ENCODE peak calls at places on chromosome 3, in seven cellular contexts. One of them, this sample, is unnamed.
A peak's percentile ranks its signal among the peaks of the same experiment; 100 is the strongest.

GRCh38 chr3:54121404-54122045 is 827 bp upstream of the CACNA2D3 start:
- DNase-seq in Peyer's patch: no peak
- DNase-seq in pancreas: peak; percentile 20
- DNase-seq in heart right ventricle: no peak
- DNase-seq in ELR: no peak
- DNase-seq in esophagus muscularis mucosa: peak; percentile 83
- DNase-seq in natural killer cell treated with Interleukin-12 subunit alpha and Interleukin-12 subunit beta and Interleukin-15 and Interleukin-18, amount 100 ng/mL, for 72 hours: no peak
- DNase-seq in this sample: no peak

GRCh38 chr3:55639143-55639542 is 152.0 kb upstream of the WNT5A start:
- DNase-seq in pancreas: no peak
- DNase-seq in ELR: no peak
- DNase-seq in Peyer's patch: no peak
- DNase-seq in natural killer cell treated with Interleukin-12 subunit alpha and Interleukin-12 subunit beta and Interleukin-15 and Interleukin-18, amount 100 ng/mL, for 72 hours: no peak
- DNase-seq in heart right ventricle: no peak
- DNase-seq in esophagus muscularis mucosa: no peak
- DNase-seq in this sample: no peak

GRCh38 chr3:46646700-46647099 is 34.4 kb downstream of the FAM240A start:
- DNase-seq in natural killer cell treated with Interleukin-12 subunit alpha and Interleukin-12 subunit beta and Interleukin-15 and Interleukin-18, amount 100 ng/mL, for 72 hours: no peak
- DNase-seq in pancreas: no peak
- DNase-seq in esophagus muscularis mucosa: no peak
- DNase-seq in ELR: peak; percentile 81
- DNase-seq in Peyer's patch: no peak
- DNase-seq in heart right ventricle: no peak
- DNase-seq in this sample: peak; percentile 67

GRCh38 chr3:132530624-132531023 is 66.4 kb upstream of the ACKR4 start:
- DNase-seq in ELR: no peak
- DNase-seq in Peyer's patch: no peak
- DNase-seq in pancreas: no peak
- DNase-seq in esophagus muscularis mucosa: no peak
- DNase-seq in heart right ventricle: no peak
- DNase-seq in natural killer cell treated with Interleukin-12 subunit alpha and Interleukin-12 subunit beta and Interleukin-15 and Interleukin-18, amount 100 ng/mL, for 72 hours: no peak
- DNase-seq in this sample: no peak

GRCh38 chr3:12370758-12371157 is 81.9 kb downstream of the PPARG start:
- DNase-seq in pancreas: no peak
- DNase-seq in esophagus muscularis mucosa: no peak
- DNase-seq in natural killer cell treated with Interleukin-12 subunit alpha and Interleukin-12 subunit beta and Interleukin-15 and Interleukin-18, amount 100 ng/mL, for 72 hours: no peak
- DNase-seq in ELR: peak; percentile 48
- DNase-seq in heart right ventricle: peak; percentile 44
- DNase-seq in Peyer's patch: no peak
- DNase-seq in this sample: no peak

GRCh38 chr3:196639517-196640500 is at the start of gene NRROS:
- DNase-seq in esophagus muscularis mucosa: no peak
- DNase-seq in ELR: peak; percentile 67
- DNase-seq in pancreas: no peak
- DNase-seq in heart right ventricle: peak; percentile 67
- DNase-seq in Peyer's patch: peak; percentile 86
- DNase-seq in natural killer cell treated with Interleukin-12 subunit alpha and Interleukin-12 subunit beta and Interleukin-15 and Interleukin-18, amount 100 ng/mL, for 72 hours: peak; percentile 76
- DNase-seq in this sample: no peak

GRCh38 chr3:155293518-155293917 is at the start of gene STRIT1:
- DNase-seq in ELR: no peak
- DNase-seq in pancreas: no peak
- DNase-seq in natural killer cell treated with Interleukin-12 subunit alpha and Interleukin-12 subunit beta and Interleukin-15 and Interleukin-18, amount 100 ng/mL, for 72 hours: no peak
- DNase-seq in Peyer's patch: no peak
- DNase-seq in esophagus muscularis mucosa: no peak
- DNase-seq in heart right ventricle: no peak
- DNase-seq in this sample: no peak

GRCh38 chr3:194910414-194910979 is 224.8 kb downstream of the FAM43A start:
- DNase-seq in natural killer cell treated with Interleukin-12 subunit alpha and Interleukin-12 subunit beta and Interleukin-15 and Interleukin-18, amount 100 ng/mL, for 72 hours: no peak
- DNase-seq in pancreas: no peak
- DNase-seq in ELR: no peak
- DNase-seq in esophagus muscularis mucosa: peak; percentile 74
- DNase-seq in Peyer's patch: no peak
- DNase-seq in heart right ventricle: no peak
- DNase-seq in this sample: no peak

GRCh38 chr3:10008588-10009344 is 17.5 kb upstream of the FANCD2 start:
- DNase-seq in pancreas: peak; percentile 91
- DNase-seq in esophagus muscularis mucosa: peak; percentile 98
- DNase-seq in heart right ventricle: peak; percentile 87
- DNase-seq in natural killer cell treated with Interleukin-12 subunit alpha and Interleukin-12 subunit beta and Interleukin-15 and Interleukin-18, amount 100 ng/mL, for 72 hours: peak; percentile 85
- DNase-seq in ELR: peak; percentile 85
- DNase-seq in Peyer's patch: peak; percentile 91
- DNase-seq in this sample: no peak

GRCh38 chr3:194323785-194324735 is 27.1 kb downstream of the CPN2 start:
- DNase-seq in ELR: peak; percentile 77
- DNase-seq in heart right ventricle: peak; percentile 87
- DNase-seq in esophagus muscularis mucosa: peak; percentile 93
- DNase-seq in Peyer's patch: peak; percentile 24
- DNase-seq in pancreas: peak; percentile 48
- DNase-seq in natural killer cell treated with Interleukin-12 subunit alpha and Interleukin-12 subunit beta and Interleukin-15 and Interleukin-18, amount 100 ng/mL, for 72 hours: no peak
- DNase-seq in this sample: no peak

GRCh38 chr3:197495499-197495898 is 60.3 kb downstream of the BDH1 start:
- DNase-seq in esophagus muscularis mucosa: no peak
- DNase-seq in pancreas: no peak
- DNase-seq in natural killer cell treated with Interleukin-12 subunit alpha and Interleukin-12 subunit beta and Interleukin-15 and Interleukin-18, amount 100 ng/mL, for 72 hours: no peak
- DNase-seq in Peyer's patch: no peak
- DNase-seq in ELR: no peak
- DNase-seq in heart right ventricle: no peak
- DNase-seq in this sample: no peak

GRCh38 chr3:66037330-66037985 is 1.3 kb downstream of the MAGI1 start:
- DNase-seq in ELR: peak; percentile 71
- DNase-seq in heart right ventricle: peak; percentile 65
- DNase-seq in natural killer cell treated with Interleukin-12 subunit alpha and Interleukin-12 subunit beta and Interleukin-15 and Interleukin-18, amount 100 ng/mL, for 72 hours: no peak
- DNase-seq in pancreas: peak; percentile 71
- DNase-seq in Peyer's patch: no peak
- DNase-seq in esophagus muscularis mucosa: no peak
- DNase-seq in this sample: no peak

GRCh38 chr3:55000546-55000945 is 72.7 kb upstream of the LRTM1 start:
- DNase-seq in Peyer's patch: no peak
- DNase-seq in esophagus muscularis mucosa: no peak
- DNase-seq in heart right ventricle: peak; percentile 8
- DNase-seq in natural killer cell treated with Interleukin-12 subunit alpha and Interleukin-12 subunit beta and Interleukin-15 and Interleukin-18, amount 100 ng/mL, for 72 hours: no peak
- DNase-seq in pancreas: no peak
- DNase-seq in ELR: peak; percentile 81
- DNase-seq in this sample: peak; percentile 77

GRCh38 chr3:179658584-179658983 is 5.7 kb downstream of the USP13 start:
- DNase-seq in natural killer cell treated with Interleukin-12 subunit alpha and Interleukin-12 subunit beta and Interleukin-15 and Interleukin-18, amount 100 ng/mL, for 72 hours: no peak
- DNase-seq in ELR: no peak
- DNase-seq in esophagus muscularis mucosa: no peak
- DNase-seq in heart right ventricle: no peak
- DNase-seq in pancreas: no peak
- DNase-seq in Peyer's patch: no peak
- DNase-seq in this sample: no peak

GRCh38 chr3:86801921-86802320 is 189.0 kb downstream of the VGLL3 start:
- DNase-seq in Peyer's patch: no peak
- DNase-seq in ELR: peak; percentile 27
- DNase-seq in natural killer cell treated with Interleukin-12 subunit alpha and Interleukin-12 subunit beta and Interleukin-15 and Interleukin-18, amount 100 ng/mL, for 72 hours: no peak
- DNase-seq in heart right ventricle: no peak
- DNase-seq in esophagus muscularis mucosa: no peak
- DNase-seq in pancreas: no peak
- DNase-seq in this sample: no peak

GRCh38 chr3:73665317-73665716 is 40.6 kb upstream of the PDZRN3 start:
- DNase-seq in Peyer's patch: no peak
- DNase-seq in esophagus muscularis mucosa: no peak
- DNase-seq in heart right ventricle: no peak
- DNase-seq in natural killer cell treated with Interleukin-12 subunit alpha and Interleukin-12 subunit beta and Interleukin-15 and Interleukin-18, amount 100 ng/mL, for 72 hours: no peak
- DNase-seq in ELR: no peak
- DNase-seq in pancreas: no peak
- DNase-seq in this sample: no peak

GRCh38 chr3:186621894-186622650 is 9.2 kb downstream of the AHSG start:
- DNase-seq in Peyer's patch: no peak
- DNase-seq in esophagus muscularis mucosa: no peak
- DNase-seq in ELR: no peak
- DNase-seq in heart right ventricle: no peak
- DNase-seq in pancreas: no peak
- DNase-seq in natural killer cell treated with Interleukin-12 subunit alpha and Interleukin-12 subunit beta and Interleukin-15 and Interleukin-18, amount 100 ng/mL, for 72 hours: no peak
- DNase-seq in this sample: no peak

GRCh38 chr3:182315313-182315712 is 478.0 kb upstream of the ATP11B start:
- DNase-seq in heart right ventricle: no peak
- DNase-seq in natural killer cell treated with Interleukin-12 subunit alpha and Interleukin-12 subunit beta and Interleukin-15 and Interleukin-18, amount 100 ng/mL, for 72 hours: no peak
- DNase-seq in esophagus muscularis mucosa: no peak
- DNase-seq in ELR: no peak
- DNase-seq in Peyer's patch: no peak
- DNase-seq in pancreas: no peak
- DNase-seq in this sample: no peak

GRCh38 chr3:134917631-134918030 is 122.6 kb downstream of the EPHB1 start:
- DNase-seq in pancreas: no peak
- DNase-seq in ELR: no peak
- DNase-seq in natural killer cell treated with Interleukin-12 subunit alpha and Interleukin-12 subunit beta and Interleukin-15 and Interleukin-18, amount 100 ng/mL, for 72 hours: no peak
- DNase-seq in Peyer's patch: no peak
- DNase-seq in esophagus muscularis mucosa: no peak
- DNase-seq in heart right ventricle: no peak
- DNase-seq in this sample: peak; percentile 3

GRCh38 chr3:72255736-72256559 is 471.0 kb upstream of the PROK2 start:
- DNase-seq in esophagus muscularis mucosa: no peak
- DNase-seq in pancreas: peak; percentile 69
- DNase-seq in ELR: no peak
- DNase-seq in natural killer cell treated with Interleukin-12 subunit alpha and Interleukin-12 subunit beta and Interleukin-15 and Interleukin-18, amount 100 ng/mL, for 72 hours: no peak
- DNase-seq in heart right ventricle: peak; percentile 26
- DNase-seq in Peyer's patch: peak; percentile 32
- DNase-seq in this sample: no peak

GRCh38 chr3:51691021-51691420 is 15.8 kb upstream of the GRM2 start:
- DNase-seq in ELR: no peak
- DNase-seq in pancreas: no peak
- DNase-seq in heart right ventricle: no peak
- DNase-seq in esophagus muscularis mucosa: no peak
- DNase-seq in natural killer cell treated with Interleukin-12 subunit alpha and Interleukin-12 subunit beta and Interleukin-15 and Interleukin-18, amount 100 ng/mL, for 72 hours: no peak
- DNase-seq in Peyer's patch: no peak
- DNase-seq in this sample: no peak

GRCh38 chr3:188944108-188944507 is 227.7 kb upstream of the TPRG1 start:
- DNase-seq in natural killer cell treated with Interleukin-12 subunit alpha and Interleukin-12 subunit beta and Interleukin-15 and Interleukin-18, amount 100 ng/mL, for 72 hours: no peak
- DNase-seq in heart right ventricle: no peak
- DNase-seq in Peyer's patch: no peak
- DNase-seq in pancreas: no peak
- DNase-seq in ELR: no peak
- DNase-seq in esophagus muscularis mucosa: no peak
- DNase-seq in this sample: no peak

GRCh38 chr3:23438657-23439056 is 235.5 kb downstream of the UBE2E2 start:
- DNase-seq in Peyer's patch: no peak
- DNase-seq in ELR: no peak
- DNase-seq in natural killer cell treated with Interleukin-12 subunit alpha and Interleukin-12 subunit beta and Interleukin-15 and Interleukin-18, amount 100 ng/mL, for 72 hours: no peak
- DNase-seq in esophagus muscularis mucosa: no peak
- DNase-seq in heart right ventricle: no peak
- DNase-seq in pancreas: no peak
- DNase-seq in this sample: no peak

GRCh38 chr3:86782271-86782670 is 208.7 kb downstream of the VGLL3 start:
- DNase-seq in natural killer cell treated with Interleukin-12 subunit alpha and Interleukin-12 subunit beta and Interleukin-15 and Interleukin-18, amount 100 ng/mL, for 72 hours: no peak
- DNase-seq in esophagus muscularis mucosa: no peak
- DNase-seq in pancreas: no peak
- DNase-seq in heart right ventricle: no peak
- DNase-seq in ELR: no peak
- DNase-seq in Peyer's patch: no peak
- DNase-seq in this sample: no peak

GRCh38 chr3:31509147-31509728 is 23.5 kb upstream of the STT3B start:
- DNase-seq in ELR: no peak
- DNase-seq in Peyer's patch: no peak
- DNase-seq in heart right ventricle: no peak
- DNase-seq in esophagus muscularis mucosa: no peak
- DNase-seq in natural killer cell treated with Interleukin-12 subunit alpha and Interleukin-12 subunit beta and Interleukin-15 and Interleukin-18, amount 100 ng/mL, for 72 hours: no peak
- DNase-seq in pancreas: no peak
- DNase-seq in this sample: no peak

GRCh38 chr3:143084856-143085731 is 34.5 kb upstream of the CHST2 start:
- DNase-seq in natural killer cell treated with Interleukin-12 subunit alpha and Interleukin-12 subunit beta and Interleukin-15 and Interleukin-18, amount 100 ng/mL, for 72 hours: no peak
- DNase-seq in heart right ventricle: no peak
- DNase-seq in Peyer's patch: no peak
- DNase-seq in ELR: peak; percentile 83
- DNase-seq in esophagus muscularis mucosa: peak; percentile 91
- DNase-seq in pancreas: no peak
- DNase-seq in this sample: no peak

GRCh38 chr3:31290046-31290445 is 242.7 kb upstream of the STT3B start:
- DNase-seq in pancreas: no peak
- DNase-seq in Peyer's patch: no peak
- DNase-seq in esophagus muscularis mucosa: no peak
- DNase-seq in natural killer cell treated with Interleukin-12 subunit alpha and Interleukin-12 subunit beta and Interleukin-15 and Interleukin-18, amount 100 ng/mL, for 72 hours: no peak
- DNase-seq in heart right ventricle: no peak
- DNase-seq in ELR: no peak
- DNase-seq in this sample: no peak

GRCh38 chr3:125207507-125207906 is 5.0 kb downstream of the SLC12A8 start:
- DNase-seq in Peyer's patch: no peak
- DNase-seq in ELR: no peak
- DNase-seq in heart right ventricle: no peak
- DNase-seq in natural killer cell treated with Interleukin-12 subunit alpha and Interleukin-12 subunit beta and Interleukin-15 and Interleukin-18, amount 100 ng/mL, for 72 hours: no peak
- DNase-seq in pancreas: no peak
- DNase-seq in esophagus muscularis mucosa: no peak
- DNase-seq in this sample: no peak

GRCh38 chr3:20930034-20930433 is 744.0 kb upstream of the SGO1 start:
- DNase-seq in natural killer cell treated with Interleukin-12 subunit alpha and Interleukin-12 subunit beta and Interleukin-15 and Interleukin-18, amount 100 ng/mL, for 72 hours: no peak
- DNase-seq in pancreas: no peak
- DNase-seq in ELR: peak; percentile 0
- DNase-seq in Peyer's patch: no peak
- DNase-seq in heart right ventricle: no peak
- DNase-seq in esophagus muscularis mucosa: no peak
- DNase-seq in this sample: no peak